ENCODE peak calls at places on chromosomes 13 and 19, in nine cellular contexts. S is HEK293T; R is ovary; E is activated CD4-positive, CD25-positive, alpha-beta regulatory T cell treated with anti-CD3 and anti-CD28 coated beads, Interleukin-2, amount 50 U/mL, for 16 hours; M is activated gamma-delta T cell treated with anti-CD3 and anti-CD28 coated beads, Interleukin-2, amount 50 U/mL, for 16 hours; K is activated CD8-positive, alpha-beta memory T cell treated with anti-CD3 and anti-CD28 coated beads, Interleukin-2, amount 50 U/mL, for 48 hours; O is amygdala; C is trophoblast cell; V is stimulated activated CD4-positive, alpha-beta T cell treated with anti-CD3 and anti-CD28 coated beads, Interleukin-1b, Interleukin-23, amount 100 ng/mL, for 1 hour. T is an unnamed sample.

GRCh38 chr13:42638101-42638500 is 64.1 kb downstream of the TNFSF11 start:
- DNase-seq in K (no peak), E (no peak), R (no peak), M (no peak), C (no peak), S (no peak), V (no peak), O (no peak), T (no peak)

GRCh38 chr19:3276341-3276799 is 51.9 kb downstream of the CELF5 start:
- DNase-seq in O (no peak), E (no peak), C (peak), M (peak), K (peak), S (peak), V (no peak), R (no peak), T (no peak)

GRCh38 chr13:66805657-66806056 is 424.5 kb downstream of the PCDH9 start:
- DNase-seq in K (no peak), R (no peak), C (no peak), O (no peak), M (no peak), S (no peak), E (no peak), V (no peak), T (no peak)

GRCh38 chr13:99577934-99578917 is 77.0 kb downstream of the TM9SF2 start:
- DNase-seq in O (no peak), M (no peak), S (no peak), E (no peak), R (peak), V (no peak), C (no peak), K (no peak), T (no peak)

GRCh38 chr19:47239610-47240296 is 8.8 kb upstream of the BBC3 start:
- DNase-seq in S (no peak), V (no peak), M (peak), R (peak), K (peak), E (no peak), C (no peak), O (peak), T (no peak)

GRCh38 chr19:47691782-47692181 is 21.4 kb upstream of the EHD2 start:
- DNase-seq in C (no peak), R (no peak), K (no peak), V (no peak), M (no peak), O (no peak), S (no peak), E (no peak), T (no peak)

GRCh38 chr13:42525035-42525504 is 48.9 kb upstream of the TNFSF11 start:
- DNase-seq in K (no peak), E (no peak), M (no peak), R (no peak), O (no peak), C (no peak), S (no peak), V (no peak), T (no peak)

GRCh38 chr13:113350065-113350937 is 13.6 kb downstream of the GRTP1 start:
- DNase-seq in E (no peak), O (no peak), M (no peak), C (no peak), K (no peak), S (no peak), V (no peak), R (no peak), T (no peak)

GRCh38 chr13:110396913-110397379 is 89.9 kb downstream of the COL4A2 start:
- DNase-seq in R (peak), E (no peak), K (no peak), S (no peak), C (peak), M (no peak), O (no peak), V (no peak), T (peak)

GRCh38 chr19:39299832-39300231 is 3.6 kb downstream of the IFNL1 start:
- DNase-seq in R (no peak), K (no peak), V (no peak), C (no peak), O (no peak), M (no peak), E (no peak), S (no peak), T (no peak)

GRCh38 chr19:13010992-13011652 is 15.8 kb downstream of the NFIX start:
- DNase-seq in E (no peak), C (no peak), V (no peak), R (no peak), S (no peak), M (no peak), O (no peak), K (no peak), T (no peak)

GRCh38 chr13:88022826-88023225 is 351.7 kb downstream of the SLITRK5 start:
- DNase-seq in R (no peak), V (no peak), O (no peak), S (no peak), M (no peak), C (no peak), E (no peak), K (no peak), T (no peak)

GRCh38 chr19:10718205-10719196 is 622 bp downstream of the DNM2 start:
- DNase-seq in E (no peak), V (peak), K (peak), C (peak), M (peak), S (peak), O (no peak), R (peak), T (no peak)

GRCh38 chr13:108922108-108922507 is 292.7 kb downstream of the MYO16 start:
- DNase-seq in S (no peak), O (no peak), K (no peak), E (no peak), R (no peak), M (no peak), C (no peak), V (no peak), T (no peak)

GRCh38 chr19:45878043-45878794 is 7.7 kb downstream of the IRF2BP1 start:
- DNase-seq in O (no peak), R (no peak), K (no peak), C (no peak), M (no peak), V (no peak), E (no peak), S (no peak), T (no peak)

GRCh38 chr19:47663911-47664771 is 49.1 kb upstream of the EHD2 start:
- DNase-seq in K (no peak), S (no peak), R (peak), C (peak), O (peak), M (no peak), E (no peak), V (no peak), T (peak)

GRCh38 chr13:94435604-94436226 is 43.8 kb downstream of the DCT start:
- DNase-seq in C (no peak), K (no peak), S (peak), E (no peak), M (no peak), O (no peak), V (no peak), R (no peak), T (peak)

GRCh38 chr19:29969891-29970290 is 27.9 kb downstream of the URI1 start:
- DNase-seq in R (no peak), V (no peak), C (no peak), K (no peak), S (no peak), O (no peak), M (no peak), E (no peak), T (no peak)

GRCh38 chr19:56687036-56687435 is 15.5 kb upstream of the ZNF835 start:
- DNase-seq in R (no peak), M (no peak), O (no peak), C (no peak), E (no peak), K (no peak), S (no peak), V (no peak), T (no peak)

GRCh38 chr13:41897126-41897525 is 63.8 kb downstream of the VWA8 start:
- DNase-seq in C (no peak), K (no peak), S (no peak), M (no peak), O (no peak), E (no peak), R (no peak), V (no peak), T (no peak)

GRCh38 chr19:49430678-49431329 is 5.6 kb downstream of the GFY start:
- DNase-seq in V (no peak), R (no peak), M (no peak), K (no peak), O (no peak), E (no peak), S (peak), C (no peak), T (no peak)

GRCh38 chr13:42970824-42971669 is 21.0 kb downstream of the EPSTI1 start:
- DNase-seq in V (no peak), C (peak), K (no peak), O (no peak), S (peak), R (no peak), E (no peak), M (peak), T (peak)

GRCh38 chr13:93847162-93847561 is 620.6 kb downstream of the GPC6 start:
- DNase-seq in R (no peak), M (no peak), K (no peak), O (no peak), E (no peak), V (no peak), C (no peak), S (no peak), T (no peak)

GRCh38 chr13:59633290-59633689 is 530.4 kb downstream of the DIAPH3 start:
- DNase-seq in E (no peak), S (no peak), O (no peak), K (no peak), V (no peak), R (peak), C (no peak), M (no peak), T (peak)

GRCh38 chr19:43934055-43934984 is 762 bp downstream of the ZNF45 start:
- DNase-seq in K (no peak), O (no peak), V (no peak), S (peak), R (no peak), E (no peak), C (no peak), M (no peak), T (no peak)

GRCh38 chr13:51795419-51795818 is 8.5 kb downstream of the DHRS12 start:
- DNase-seq in R (no peak), O (no peak), E (no peak), V (no peak), M (no peak), K (no peak), S (no peak), C (no peak), T (no peak)

GRCh38 chr19:29851769-29852521 is 40.2 kb downstream of the CCNE1 start:
- DNase-seq in O (no peak), R (no peak), E (no peak), S (no peak), M (no peak), C (no peak), V (no peak), K (no peak), T (no peak)

GRCh38 chr13:44857061-44857460 is 132.2 kb downstream of the NUFIP1 start:
- DNase-seq in O (no peak), E (no peak), M (no peak), S (no peak), R (no peak), C (no peak), V (no peak), K (no peak), T (no peak)

GRCh38 chr19:40503300-40503699 is 36.5 kb downstream of the SPTBN4 start:
- DNase-seq in O (peak), R (no peak), E (no peak), K (no peak), C (no peak), S (no peak), M (no peak), V (no peak), T (no peak)

GRCh38 chr19:30344446-30345425 is 27.4 kb upstream of the ZNF536 start:
- DNase-seq in R (no peak), M (no peak), E (no peak), O (no peak), C (peak), K (no peak), S (no peak), V (no peak), T (no peak)

GRCh38 chr19:13665125-13665903 is 99.0 kb upstream of the MRI1 start:
- DNase-seq in C (no peak), V (no peak), O (no peak), M (no peak), R (no peak), E (no peak), S (no peak), K (no peak), T (no peak)

GRCh38 chr13:113793718-113794085 is 34.7 kb downstream of the TMEM255B start:
- DNase-seq in R (no peak), K (no peak), E (no peak), S (no peak), M (no peak), O (no peak), C (no peak), V (no peak), T (no peak)

GRCh38 chr19:2488942-2489731 is 13.2 kb downstream of the GADD45B start:
- DNase-seq in O (peak), V (no peak), C (no peak), M (no peak), E (no peak), S (no peak), K (no peak), R (no peak), T (no peak)

GRCh38 chr13:113452942-113453901 is at the start of gene ADPRHL1:
- DNase-seq in M (no peak), R (no peak), C (no peak), V (no peak), K (no peak), S (no peak), E (no peak), O (no peak), T (no peak)

GRCh38 chr13:44759723-44760360 is 183.7 kb upstream of the TSC22D1 start:
- DNase-seq in C (peak), K (no peak), S (peak), O (no peak), V (no peak), E (no peak), M (no peak), R (no peak), T (no peak)

GRCh38 chr13:92494915-92495314 is 731.7 kb upstream of the GPC6 start:
- DNase-seq in O (no peak), K (no peak), C (no peak), S (no peak), V (no peak), M (no peak), R (no peak), E (no peak), T (no peak)

GRCh38 chr19:10112037-10112751 is 701 bp downstream of the P2RY11 start:
- DNase-seq in E (no peak), V (no peak), S (no peak), M (peak), C (no peak), O (no peak), K (peak), R (no peak), T (no peak)

GRCh38 chr13:106513025-106513424 is 22.4 kb downstream of the EFNB2 start:
- DNase-seq in M (no peak), C (no peak), R (no peak), E (no peak), O (no peak), K (no peak), S (no peak), V (no peak), T (no peak)

T was measured in esophagus muscularis mucosa.